ENCODE peak calls at places on chromosomes 4 and X, in nine cellular contexts. R is trophoblast cell, Z is PC-9, I is endodermal cell, F is lower lobe of right lung, S is brain microvascular endothelial cell, W is heart left ventricle, A is dorsolateral prefrontal cortex, X is foreskin keratinocyte. O is an unnamed sample. For H3K27me3, the result is how much of the 10 kb centered on the place peaks cover.

GRCh38 chrX:45621356-45622041 is 420.8 kb upstream of the DIPK2B start:
- DNase-seq in R (peak), W (no peak), F (no peak), Z (no peak), A (no peak), S (peak), X (peak), I (no peak), O (peak)

GRCh38 chr4:168585168-168586091 is 88.6 kb downstream of the PALLD start:
- DNase-seq in X (no peak), F (peak), R (peak), A (peak), I (peak), S (peak), W (peak), Z (peak), O (peak)

GRCh38 chr4:95798003-95798402 is 41.9 kb upstream of the PDHA2 start:
- DNase-seq in A (no peak), W (no peak), I (no peak), Z (no peak), F (no peak), R (no peak), S (no peak), X (no peak), O (no peak)

GRCh38 chrX:118552501-118552900 is 56.9 kb downstream of the DOCK11 start:
- DNase-seq in F (peak), I (no peak), W (peak), Z (no peak), S (peak), R (peak), A (no peak), X (peak), O (peak)

GRCh38 chrX:31423575-31424284 is 351.9 kb upstream of the FTHL17 start:
- DNase-seq in I (peak), W (no peak), Z (peak), S (peak), X (peak), F (no peak), R (peak), A (no peak), O (peak)

GRCh38 chrX:19792412-19792811 is 95.0 kb downstream of the SH3KBP1 start:
- DNase-seq in X (no peak), F (no peak), R (no peak), S (no peak), Z (no peak), W (no peak), A (no peak), I (no peak), O (no peak)

GRCh38 chrX:40734956-40735317 is 405 bp downstream of the MED14 start:
- DNase-seq in X (no peak), Z (no peak), F (peak), A (no peak), S (no peak), W (peak), I (no peak), R (peak), O (no peak)

GRCh38 chr4:74659576-74660411 is 134.5 kb downstream of the BTC start:
- DNase-seq in X (peak), W (no peak), Z (peak), I (peak), A (no peak), S (peak), F (no peak), R (peak), O (peak)

GRCh38 chrX:49171752-49172279 is at the start of gene PLP2:
- DNase-seq in Z (peak), F (peak), W (peak), I (peak), X (peak), S (peak), R (peak), A (no peak), O (peak)

GRCh38 chr4:53889335-53890084 is 174.9 kb downstream of the CHIC2 start:
- DNase-seq in S (no peak), X (no peak), I (no peak), Z (no peak), F (no peak), A (no peak), R (no peak), W (no peak), O (no peak)

GRCh38 chr4:13530823-13531608 is 13.3 kb downstream of the NKX3-2 start:
- DNase-seq in R (no peak), I (peak), S (no peak), W (no peak), A (no peak), Z (no peak), F (no peak), X (no peak), O (no peak)
- H3K27me3 ChIP-seq in R (half or more), I (half or more), S (half or more), W (half or more), A (half or more), Z (under half), F (half or more), X (half or more), O (under half)

DNA sequence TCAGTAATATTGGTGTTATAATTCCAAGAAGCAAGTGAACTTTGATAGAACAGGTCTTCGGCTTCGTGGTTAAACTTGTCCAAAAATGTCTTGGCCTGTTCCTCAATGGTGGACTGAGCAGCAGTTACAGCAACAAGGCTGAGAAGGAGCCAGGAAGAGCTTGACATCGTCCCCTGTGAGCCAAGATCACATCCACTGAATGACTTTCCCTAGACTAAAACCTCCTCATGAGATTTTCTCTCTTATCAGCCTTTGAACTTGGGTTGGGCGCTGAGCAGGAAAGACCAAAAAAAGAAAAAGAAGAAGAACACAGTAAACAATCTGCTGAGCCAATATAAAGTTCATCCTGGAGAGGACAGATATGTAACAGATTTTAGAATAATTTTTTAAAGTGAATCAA is at the start of gene ACE2:
- DNase-seq in Z (no peak), F (no peak), W (no peak), X (no peak), R (no peak), I (no peak), S (no peak), A (no peak), O (no peak)
- H3K27me3 ChIP-seq in Z (under half), F (under half), W (under half), X (under half), R (under half), I (under half), S (under half), A (half or more), O (under half)

GRCh38 chr4:140568507-140569306 is at the start of gene UCP1:
- DNase-seq in X (no peak), S (no peak), R (peak), F (peak), A (no peak), W (peak), I (peak), Z (peak), O (peak)
- H3K27me3 ChIP-seq in X (half or more), S (half or more), R (under half), F (under half), A (under half), W (half or more), I (half or more), Z (under half), O (under half)

DNA sequence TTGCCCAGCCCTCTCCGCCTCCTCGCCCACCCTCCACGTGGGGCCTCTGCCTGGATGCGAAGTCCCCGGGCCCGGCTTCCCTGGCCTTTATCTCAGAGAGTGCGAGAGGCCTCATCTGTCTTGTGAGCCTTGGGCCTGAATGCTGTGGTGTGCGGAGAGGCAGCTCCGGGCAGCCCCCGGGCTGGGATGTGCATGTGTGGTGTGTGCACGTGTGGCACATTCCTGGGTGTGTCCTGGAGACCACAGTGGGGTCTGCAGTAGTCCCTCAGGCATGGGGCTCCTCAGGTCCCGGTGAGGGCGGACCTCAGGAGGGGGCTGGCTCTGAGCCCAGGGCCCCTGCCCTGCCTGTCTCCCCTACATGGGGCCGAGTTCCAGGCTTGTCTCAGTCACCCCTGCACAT is 31.4 kb downstream of the DOK7 start:
- DNase-seq in A (no peak), I (no peak), W (no peak), R (no peak), Z (no peak), X (no peak), S (no peak), F (no peak), O (no peak)
- H3K27me3 ChIP-seq in A (under half), I (under half), W (under half), R (under half), Z (under half), X (under half), S (under half), F (under half), O (under half)

DNA sequence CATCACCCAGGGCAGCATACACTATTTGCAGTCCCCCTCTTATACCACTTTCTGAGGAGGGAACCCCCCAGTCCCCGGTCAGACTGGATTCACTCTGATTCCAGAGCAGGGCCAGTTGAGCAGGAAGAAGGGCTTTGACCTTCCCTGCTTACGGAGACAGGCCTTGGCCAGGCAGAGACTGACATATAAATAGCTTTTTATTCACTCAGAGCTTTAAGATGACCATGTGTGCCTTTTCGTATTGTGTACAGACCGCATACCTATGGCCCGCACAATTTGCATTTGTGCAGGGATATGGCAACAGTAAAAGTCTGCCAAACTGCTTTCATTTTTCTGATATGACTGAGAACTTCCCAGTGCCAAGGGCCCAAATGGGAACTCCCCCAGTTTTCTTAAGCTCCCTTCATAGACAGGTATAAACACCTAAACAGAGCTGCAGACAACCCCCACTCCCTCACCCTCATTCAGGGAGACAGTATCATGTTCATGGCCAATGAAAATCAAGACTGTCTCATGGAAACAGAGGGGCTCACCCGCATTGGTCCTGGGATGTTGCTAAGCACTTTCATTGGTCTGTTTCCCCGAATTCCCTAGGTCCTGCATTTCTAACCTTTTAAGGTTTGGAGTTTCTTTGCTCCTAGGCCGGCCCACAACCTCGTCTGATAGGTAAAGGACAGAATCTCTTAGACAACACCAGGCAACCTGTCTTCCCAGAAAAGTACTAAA is 86.0 kb downstream of the RTL5 start:
- DNase-seq in W (no peak), S (no peak), F (no peak), X (peak), I (peak), R (no peak), A (no peak), Z (peak), O (no peak)
- H3K27me3 ChIP-seq in W (under half), S (under half), F (under half), X (under half), I (under half), R (under half), A (under half), Z (under half), O (under half)

DNA sequence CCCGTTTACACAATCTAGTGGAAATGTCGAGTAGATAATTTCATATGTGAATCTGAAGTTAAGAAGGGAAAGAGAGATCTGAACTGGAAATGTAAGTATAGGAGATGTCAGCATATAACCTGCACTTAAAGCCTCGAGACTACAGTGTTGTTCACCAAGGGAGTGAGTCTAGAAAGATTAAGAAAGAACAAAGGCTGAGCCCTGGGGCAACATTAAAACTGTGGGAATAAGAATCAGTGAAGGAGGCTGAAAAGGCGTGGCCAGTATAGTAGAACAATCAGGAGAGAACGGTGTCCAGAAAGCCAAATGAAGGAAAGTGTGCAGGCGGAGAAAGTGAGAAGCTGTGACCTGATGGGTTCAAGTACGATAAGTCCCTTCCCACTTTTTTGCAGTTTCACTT is 118.8 kb upstream of the TENM3 start:
- DNase-seq in I (no peak), R (no peak), X (peak), W (no peak), Z (no peak), A (no peak), F (no peak), S (no peak), O (no peak)
- H3K27me3 ChIP-seq in I (under half), R (under half), X (under half), W (under half), Z (under half), A (under half), F (under half), S (under half), O (under half)

O was measured in MG63.